ENCODE peak calls at places on chromosomes 6 and 20, in ten cellular contexts. R is mucosa of descending colon; I is activated naive CD8-positive, alpha-beta T cell treated with anti-CD3 and anti-CD28 coated beads, Interleukin-2, amount 10 ng/mL, durations not matched to agents 7 days and 5 days; N is foreskin keratinocyte; W is stimulated activated naive B cell treated with anti-CD40 and anti-IgM and Interleukin-4, amounts not matched to agents 10 μg/mL and 1 μg/mL and 100 μg/mL, for 72 hours; V is activated T-cell treated with anti-CD3 and anti-CD28 coated beads, Interleukin-2, amount 50 U/mL, for 4 hours; Y is left ventricle myocardium superior; M is CD4-positive, alpha-beta T cell; A is GM23338; G is activated CD8-positive, alpha-beta memory T cell treated with anti-CD3 and anti-CD28 coated beads, Interleukin-2, amount 10 ng/mL, durations not matched to agents 7 days and 5 days. D is an unnamed sample.

GRCh38 chr6:43253401-43253800 is 10.1 kb downstream of the TTBK1 start:
- ATAC-seq in R (no peak), I (no peak), N (no peak), W (no peak), V (no peak), Y (no peak), M (no peak), A (no peak), G (no peak), D (no peak)

GRCh38 chr20:47400685-47401084 is 44.2 kb upstream of the ZMYND8 start:
- ATAC-seq in R (no peak), I (no peak), N (peak), W (peak), V (peak), Y (no peak), M (no peak), A (no peak), G (no peak), D (no peak)

GRCh38 chr6:42269553-42269952 is 51.9 kb upstream of the MRPS10 start:
- ATAC-seq in R (peak), I (peak), N (no peak), W (peak), V (no peak), Y (no peak), M (no peak), A (peak), G (peak), D (peak)

GRCh38 chr6:149806127-149806526 is 56.6 kb downstream of the PCMT1 start:
- ATAC-seq in R (no peak), I (peak), N (no peak), W (no peak), V (peak), Y (no peak), M (no peak), A (no peak), G (peak), D (no peak)

GRCh38 chr6:66913657-66914056 is 1206.6 kb upstream of the EYS start:
- ATAC-seq in R (no peak), I (no peak), N (no peak), W (no peak), V (no peak), Y (no peak), M (no peak), A (no peak), G (no peak), D (no peak)

GRCh38 chr6:25312034-25312620 is 33.0 kb downstream of the CARMIL1 start:
- ATAC-seq in R (peak), I (no peak), N (no peak), W (no peak), V (no peak), Y (peak), M (no peak), A (no peak), G (no peak), D (no peak)

GRCh38 chr6:24636681-24637080 is 9.3 kb downstream of the KIAA0319 start:
- ATAC-seq in R (no peak), I (no peak), N (no peak), W (no peak), V (no peak), Y (no peak), M (no peak), A (no peak), G (no peak), D (no peak)

GRCh38 chr6:27631614-27631925 is 158.7 kb upstream of the ZNF184 start:
- ATAC-seq in R (no peak), I (no peak), N (no peak), W (no peak), V (no peak), Y (no peak), M (no peak), A (peak), G (no peak), D (no peak)

GRCh38 chr20:31701591-31701990 is 21.1 kb downstream of the BCL2L1 start:
- ATAC-seq in R (no peak), I (no peak), N (no peak), W (no peak), V (no peak), Y (no peak), M (no peak), A (no peak), G (no peak), D (no peak)

GRCh38 chr20:21522479-21523397 is 8.9 kb upstream of the NKX2-2 start:
- ATAC-seq in R (peak), I (no peak), N (no peak), W (no peak), V (peak), Y (no peak), M (no peak), A (peak), G (no peak), D (no peak)

GRCh38 chr6:104957301-104958177 is 632 bp downstream of the LIN28B start:
- ATAC-seq in R (no peak), I (no peak), N (no peak), W (no peak), V (no peak), Y (no peak), M (no peak), A (peak), G (no peak), D (no peak)

GRCh38 chr6:87426789-87427188 is 19.0 kb downstream of the CFAP206 start:
- ATAC-seq in R (no peak), I (no peak), N (no peak), W (no peak), V (no peak), Y (no peak), M (no peak), A (no peak), G (no peak), D (no peak)

GRCh38 chr6:26045939-26046368 is 41.3 kb upstream of the HFE start:
- ATAC-seq in R (no peak), I (no peak), N (no peak), W (no peak), V (no peak), Y (no peak), M (no peak), A (no peak), G (no peak), D (no peak)

GRCh38 chr6:148440877-148441453 is 98.3 kb downstream of the SASH1 start:
- ATAC-seq in R (peak), I (no peak), N (peak), W (no peak), V (no peak), Y (peak), M (no peak), A (peak), G (no peak), D (no peak)

GRCh38 chr6:16474834-16475781 is 236.7 kb downstream of the GMPR start:
- ATAC-seq in R (no peak), I (peak), N (no peak), W (peak), V (peak), Y (no peak), M (peak), A (no peak), G (no peak), D (peak)

D was measured in stimulated activated memory B cell treated with anti-CD40 and anti-IgM and Interleukin-4, amounts not matched to agents 10 μg/mL and 1 μg/mL and 100 μg/mL, for 72 hours.